ENCODE peak calls at places on chromosomes 6 and 20, in five cellular contexts. One of them, this sample, is unnamed. For H3K4me1, the result is how much of the 10 kb centered on the place peaks cover.

GRCh38 chr6:30719356-30719755 is 796 bp upstream of the TUBB start:
- DNase-seq in gastrocnemius medialis: no peak
- DNase-seq in prostate gland: no peak
- DNase-seq in RWPE2: no peak
- DNase-seq in HCT116: no peak
- DNase-seq in this sample: no peak

GRCh38 chr6:6494677-6495076 is 93.8 kb upstream of the LY86 start:
- DNase-seq in gastrocnemius medialis: no peak
- DNase-seq in prostate gland: peak
- DNase-seq in RWPE2: no peak
- DNase-seq in HCT116: peak
- DNase-seq in this sample: peak

GRCh38 chr6:32079566-32080290 is 29.4 kb downstream of the TNXB start:
- DNase-seq in gastrocnemius medialis: no peak
- DNase-seq in prostate gland: no peak
- DNase-seq in RWPE2: no peak
- DNase-seq in HCT116: no peak
- DNase-seq in this sample: no peak

GRCh38 chr20:50070361-50070760 is 42.6 kb downstream of the UBE2V1 start:
- DNase-seq in gastrocnemius medialis: no peak
- DNase-seq in prostate gland: no peak
- DNase-seq in RWPE2: no peak
- DNase-seq in HCT116: no peak
- DNase-seq in this sample: no peak

GRCh38 chr6:21340563-21340962 is 253.0 kb upstream of the SOX4 start:
- DNase-seq in gastrocnemius medialis: no peak
- DNase-seq in prostate gland: no peak
- DNase-seq in RWPE2: no peak
- DNase-seq in HCT116: no peak
- DNase-seq in this sample: no peak

GRCh38 chr20:2822073-2822472 is 5.9 kb downstream of the TMEM239 start:
- DNase-seq in gastrocnemius medialis: no peak
- DNase-seq in prostate gland: no peak
- DNase-seq in RWPE2: no peak
- DNase-seq in HCT116: no peak
- DNase-seq in this sample: no peak

GRCh38 chr6:30781697-30782424 is 37.5 kb upstream of the IER3 start:
- DNase-seq in gastrocnemius medialis: peak
- DNase-seq in prostate gland: peak
- DNase-seq in RWPE2: peak
- DNase-seq in HCT116: peak
- DNase-seq in this sample: peak

GRCh38 chr6:34246563-34247391 is 2.0 kb downstream of the SMIM29 start:
- DNase-seq in gastrocnemius medialis: peak
- DNase-seq in prostate gland: no peak
- DNase-seq in RWPE2: no peak
- DNase-seq in HCT116: no peak
- DNase-seq in this sample: peak

GRCh38 chr6:28401172-28401571 is 1.6 kb upstream of the ZSCAN12 start:
- DNase-seq in gastrocnemius medialis: no peak
- DNase-seq in prostate gland: no peak
- DNase-seq in RWPE2: no peak
- DNase-seq in HCT116: no peak
- DNase-seq in this sample: no peak

GRCh38 chr6:92468066-92468465 is 951.3 kb downstream of the EPHA7 start:
- DNase-seq in gastrocnemius medialis: no peak
- DNase-seq in prostate gland: no peak
- DNase-seq in RWPE2: no peak
- DNase-seq in HCT116: no peak
- DNase-seq in this sample: no peak

GRCh38 chr6:21731411-21732031 is 138.0 kb downstream of the SOX4 start:
- DNase-seq in gastrocnemius medialis: no peak
- DNase-seq in prostate gland: peak
- DNase-seq in RWPE2: no peak
- DNase-seq in HCT116: no peak
- DNase-seq in this sample: no peak

GRCh38 chr20:62437985-62438384 is 10.6 kb upstream of the RBBP8NL start:
- DNase-seq in gastrocnemius medialis: peak
- DNase-seq in prostate gland: no peak
- DNase-seq in RWPE2: peak
- DNase-seq in HCT116: no peak
- DNase-seq in this sample: no peak

GRCh38 chr6:4282926-4283325 is 147.6 kb upstream of the ECI2 start:
- DNase-seq in gastrocnemius medialis: no peak
- DNase-seq in prostate gland: no peak
- DNase-seq in RWPE2: no peak
- DNase-seq in HCT116: no peak
- DNase-seq in this sample: no peak

GRCh38 chr6:2791124-2792050 is 26.2 kb downstream of the WRNIP1 start:
- DNase-seq in gastrocnemius medialis: peak
- DNase-seq in prostate gland: peak
- DNase-seq in RWPE2: no peak
- DNase-seq in HCT116: peak
- DNase-seq in this sample: peak

GRCh38 chr6:52183131-52183530 is 3.0 kb upstream of the IL17A start:
- DNase-seq in gastrocnemius medialis: peak
- DNase-seq in prostate gland: no peak
- DNase-seq in RWPE2: no peak
- DNase-seq in HCT116: no peak
- DNase-seq in this sample: no peak

GRCh38 chr20:36793294-36794115 is 19.9 kb upstream of the DSN1 start:
- DNase-seq in gastrocnemius medialis: no peak
- DNase-seq in prostate gland: no peak
- DNase-seq in RWPE2: peak
- DNase-seq in HCT116: no peak
- DNase-seq in this sample: no peak

GRCh38 chr6:3504938-3505735 is 48.3 kb upstream of the SLC22A23 start:
- DNase-seq in gastrocnemius medialis: no peak
- DNase-seq in prostate gland: no peak
- DNase-seq in RWPE2: no peak
- DNase-seq in HCT116: no peak
- DNase-seq in this sample: no peak

GRCh38 chr20:10792291-10792690 is 118.5 kb upstream of the JAG1 start:
- DNase-seq in gastrocnemius medialis: no peak
- DNase-seq in prostate gland: no peak
- DNase-seq in RWPE2: no peak
- DNase-seq in HCT116: no peak
- DNase-seq in this sample: no peak

GRCh38 chr6:100454571-100455229 is 10.0 kb downstream of the SIM1 start:
- DNase-seq in gastrocnemius medialis: no peak
- DNase-seq in prostate gland: no peak
- DNase-seq in RWPE2: no peak
- DNase-seq in HCT116: no peak
- DNase-seq in this sample: no peak

GRCh38 chr20:51811514-51811913 is 9.2 kb upstream of the SALL4 start:
- DNase-seq in gastrocnemius medialis: no peak
- DNase-seq in prostate gland: no peak
- DNase-seq in RWPE2: no peak
- DNase-seq in HCT116: no peak
- DNase-seq in this sample: no peak

GRCh38 chr6:35737413-35738211 is 780 bp downstream of the ARMC12 start:
- DNase-seq in gastrocnemius medialis: no peak
- DNase-seq in prostate gland: peak
- DNase-seq in RWPE2: no peak
- DNase-seq in HCT116: peak
- DNase-seq in this sample: peak

GRCh38 chr6:152948150-152948768 is 34.6 kb downstream of the FBXO5 start:
- DNase-seq in gastrocnemius medialis: no peak
- DNase-seq in prostate gland: no peak
- DNase-seq in RWPE2: no peak
- DNase-seq in HCT116: peak
- DNase-seq in this sample: peak

GRCh38 chr6:8017276-8017701 is 46.9 kb downstream of the BLOC1S5 start:
- DNase-seq in gastrocnemius medialis: no peak
- DNase-seq in prostate gland: no peak
- DNase-seq in RWPE2: no peak
- DNase-seq in HCT116: no peak
- DNase-seq in this sample: no peak

GRCh38 chr20:50303573-50304500 is 113.2 kb downstream of the CEBPB start:
- DNase-seq in gastrocnemius medialis: peak
- DNase-seq in prostate gland: peak
- DNase-seq in RWPE2: peak
- DNase-seq in HCT116: no peak
- DNase-seq in this sample: peak

GRCh38 chr6:159105716-159106115 is 60.9 kb upstream of the TAGAP start:
- DNase-seq in gastrocnemius medialis: no peak
- DNase-seq in prostate gland: no peak
- DNase-seq in RWPE2: no peak
- DNase-seq in HCT116: no peak
- DNase-seq in this sample: no peak

GRCh38 chr20:39117486-39117885 is 155.3 kb downstream of the DHX35 start:
- DNase-seq in gastrocnemius medialis: no peak
- DNase-seq in prostate gland: no peak
- DNase-seq in RWPE2: peak
- DNase-seq in HCT116: peak
- DNase-seq in this sample: peak

DNA sequence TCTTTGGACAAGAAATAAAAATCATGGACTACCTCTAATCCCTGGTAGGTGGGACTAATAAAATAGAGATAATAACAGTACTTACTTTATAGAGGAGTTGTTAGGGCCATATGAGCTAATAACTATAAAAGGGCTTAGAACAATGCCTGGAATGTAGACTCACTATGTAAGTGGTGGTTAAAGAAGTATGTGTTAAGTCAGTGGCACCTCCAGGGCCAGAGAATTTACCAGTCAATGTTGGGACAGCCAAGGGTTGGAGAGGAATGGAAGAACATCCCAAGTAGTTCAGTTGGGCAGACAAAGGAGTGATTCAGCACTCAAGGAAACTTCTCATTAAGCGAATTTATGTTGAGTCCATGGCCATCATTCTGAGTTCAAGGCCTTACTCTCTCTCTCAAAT is 116.8 kb downstream of the OTOR start:
- DNase-seq in gastrocnemius medialis: no peak
- DNase-seq in prostate gland: no peak
- DNase-seq in RWPE2: no peak
- DNase-seq in HCT116: no peak
- DNase-seq in this sample: no peak
- H3K27ac ChIP-seq in gastrocnemius medialis: no peak
- H3K27ac ChIP-seq in prostate gland: no peak
- H3K27ac ChIP-seq in RWPE2: no peak
- H3K27ac ChIP-seq in HCT116: no peak
- H3K27ac ChIP-seq in this sample: peak

GRCh38 chr6:53831956-53832660 is 37.3 kb downstream of the LRRC1 start:
- DNase-seq in gastrocnemius medialis: no peak
- DNase-seq in prostate gland: no peak
- DNase-seq in RWPE2: no peak
- DNase-seq in HCT116: no peak
- DNase-seq in this sample: no peak
- H3K4me1 ChIP-seq in gastrocnemius medialis: under half
- H3K4me1 ChIP-seq in prostate gland: under half
- H3K4me1 ChIP-seq in RWPE2: under half
- H3K4me1 ChIP-seq in HCT116: under half
- H3K4me1 ChIP-seq in this sample: half or more

GRCh38 chr6:33201935-33202334 is 1.3 kb downstream of the SLC39A7 start:
- DNase-seq in gastrocnemius medialis: no peak
- DNase-seq in prostate gland: no peak
- DNase-seq in RWPE2: no peak
- DNase-seq in HCT116: no peak
- DNase-seq in this sample: no peak
- H3K27ac ChIP-seq in gastrocnemius medialis: peak
- H3K27ac ChIP-seq in prostate gland: peak
- H3K27ac ChIP-seq in RWPE2: no peak
- H3K27ac ChIP-seq in HCT116: peak
- H3K27ac ChIP-seq in this sample: peak

GRCh38 chr20:31676534-31677030 is 38.9 kb downstream of the COX4I2 start:
- DNase-seq in gastrocnemius medialis: no peak
- DNase-seq in prostate gland: no peak
- DNase-seq in RWPE2: no peak
- DNase-seq in HCT116: no peak
- DNase-seq in this sample: no peak

GRCh38 chr20:31677553-31678260 is 40.0 kb downstream of the COX4I2 start:
- DNase-seq in gastrocnemius medialis: no peak
- DNase-seq in prostate gland: no peak
- DNase-seq in RWPE2: no peak
- DNase-seq in HCT116: no peak
- DNase-seq in this sample: no peak

GRCh38 chr20:31674895-31675827 is 37.4 kb downstream of the COX4I2 start:
- DNase-seq in gastrocnemius medialis: peak
- DNase-seq in prostate gland: no peak
- DNase-seq in RWPE2: peak
- DNase-seq in HCT116: no peak
- DNase-seq in this sample: no peak

GRCh38 chr20:31673943-31674463 is 36.3 kb downstream of the COX4I2 start:
- DNase-seq in gastrocnemius medialis: no peak
- DNase-seq in prostate gland: no peak
- DNase-seq in RWPE2: no peak
- DNase-seq in HCT116: no peak
- DNase-seq in this sample: no peak

DNA sequence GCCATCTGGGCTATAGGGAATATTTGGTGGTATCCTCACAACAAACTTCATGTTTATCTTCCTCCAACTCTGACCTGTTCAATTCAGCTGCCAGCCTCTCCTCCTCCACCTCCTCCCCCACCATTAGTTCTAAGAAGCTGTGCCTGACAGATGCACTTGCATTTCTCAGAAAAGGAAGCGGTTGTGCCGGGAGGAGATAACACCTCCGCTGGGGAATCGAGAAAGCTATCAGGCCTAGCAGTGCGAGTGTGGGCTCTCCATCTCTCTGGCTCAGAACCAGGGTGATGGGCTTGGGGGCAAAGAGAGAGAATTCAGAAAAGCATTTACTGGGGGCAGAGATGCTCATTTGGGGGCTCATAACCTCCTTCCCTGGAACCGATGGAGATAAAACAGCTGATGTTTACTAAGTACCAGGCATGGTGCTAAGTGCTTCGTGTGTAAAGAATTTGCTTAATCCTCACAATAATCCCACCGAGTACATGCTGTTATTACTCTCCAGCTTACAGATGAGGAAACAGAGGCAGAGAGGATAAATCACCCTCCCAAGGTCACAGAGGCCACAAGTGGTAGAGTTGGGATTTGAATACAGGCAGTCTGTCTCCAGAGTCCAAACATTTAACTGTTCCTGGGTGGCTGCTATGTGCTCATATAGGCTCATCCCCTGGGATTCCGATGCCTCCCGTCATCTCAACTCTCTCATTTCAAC is 38.3 kb downstream of the COX4I2 start:
- DNase-seq in gastrocnemius medialis: no peak
- DNase-seq in prostate gland: no peak
- DNase-seq in RWPE2: no peak
- DNase-seq in HCT116: no peak
- DNase-seq in this sample: no peak
- H3K4me1 ChIP-seq in gastrocnemius medialis: half or more
- H3K4me1 ChIP-seq in prostate gland: under half
- H3K4me1 ChIP-seq in RWPE2: half or more
- H3K4me1 ChIP-seq in HCT116: half or more
- H3K4me1 ChIP-seq in this sample: half or more

This sample was measured in hepatocyte.